ENCODE peak calls at places on chromosomes 7 and 10, in seven cellular contexts. X, H, J, N, U, L and S are unnamed samples. For H3K4me1, the result is how much of the 10 kb centered on the place peaks cover.

GRCh38 chr10:15311249-15311884 is 59.7 kb downstream of the FAM171A1 start:
- DNase-seq in N (no peak), J (no peak), X (no peak), U (no peak), H (no peak), L (no peak), S (no peak)

GRCh38 chr10:27391325-27391724 is 112.8 kb upstream of the RAB18 start:
- DNase-seq in U (no peak), N (no peak), X (no peak), H (no peak), L (no peak), J (no peak), S (no peak)

GRCh38 chr10:49112851-49113250 is 2.5 kb downstream of the VSTM4 start:
- DNase-seq in X (no peak), N (no peak), L (no peak), H (no peak), U (no peak), J (no peak), S (no peak)

GRCh38 chr7:30531286-30531685 is 26.7 kb upstream of the GGCT start:
- DNase-seq in H (no peak), U (no peak), L (no peak), X (no peak), J (no peak), N (no peak), S (no peak)

GRCh38 chr10:45001382-45002148 is 842 bp downstream of the ZNF22 start:
- DNase-seq in N (peak), L (peak), X (peak), H (peak), J (peak), U (peak), S (peak)

GRCh38 chr10:63427013-63427412 is 38.8 kb downstream of the JMJD1C start:
- DNase-seq in N (no peak), H (no peak), J (no peak), L (no peak), U (no peak), X (no peak), S (no peak)

GRCh38 chr10:112362833-112363232 is 11.1 kb upstream of the ACSL5 start:
- DNase-seq in H (no peak), U (no peak), L (peak), J (peak), N (peak), X (no peak), S (no peak)

GRCh38 chr10:70162157-70162891 is 8.0 kb downstream of the SAR1A start:
- DNase-seq in H (no peak), J (no peak), X (no peak), N (no peak), U (peak), L (no peak), S (no peak)

GRCh38 chr7:16026253-16027020 is 340.0 kb upstream of the MEOX2 start:
- DNase-seq in H (no peak), N (no peak), X (no peak), L (no peak), U (peak), J (peak), S (no peak)

GRCh38 chr7:42247301-42247700 is 10.3 kb upstream of the GLI3 start:
- DNase-seq in U (peak), N (no peak), X (no peak), H (no peak), L (no peak), J (no peak), S (no peak)

GRCh38 chr10:71266147-71266917 is 52.7 kb upstream of the SLC29A3 start:
- DNase-seq in N (peak), H (no peak), X (no peak), J (peak), L (no peak), U (peak), S (no peak)

GRCh38 chr7:143244321-143244720 is 18.9 kb upstream of the GSTK1 start:
- DNase-seq in H (no peak), X (no peak), N (no peak), J (no peak), L (no peak), U (no peak), S (no peak)

GRCh38 chr10:43904831-43905230 is 256.1 kb upstream of the ZNF32 start:
- DNase-seq in J (peak), X (no peak), L (no peak), N (no peak), H (no peak), U (no peak), S (no peak)

GRCh38 chr7:94043299-94043698 is 39.1 kb upstream of the BET1 start:
- DNase-seq in X (no peak), L (no peak), U (peak), J (no peak), N (no peak), H (no peak), S (no peak)

GRCh38 chr7:44379366-44380178 is 54.2 kb upstream of the CAMK2B start:
- DNase-seq in L (no peak), N (no peak), U (no peak), H (peak), X (no peak), J (no peak), S (no peak)

GRCh38 chr7:27116962-27117686 is 13.4 kb downstream of the HOXA4 start:
- DNase-seq in N (no peak), H (no peak), L (peak), U (no peak), X (no peak), J (no peak), S (no peak)

GRCh38 chr7:27116521-27116946 is 14.0 kb downstream of the HOXA4 start:
- DNase-seq in J (no peak), H (no peak), X (no peak), U (no peak), L (peak), N (no peak), S (no peak)

GRCh38 chr7:27118580-27118979 is 12.0 kb downstream of the HOXA4 start:
- DNase-seq in L (peak), H (no peak), J (no peak), N (no peak), X (no peak), U (no peak), S (no peak)

GRCh38 chr7:27119412-27119911 is 11.1 kb downstream of the HOXA4 start:
- DNase-seq in J (no peak), H (no peak), X (no peak), N (no peak), L (peak), U (no peak), S (no peak)

DNA sequence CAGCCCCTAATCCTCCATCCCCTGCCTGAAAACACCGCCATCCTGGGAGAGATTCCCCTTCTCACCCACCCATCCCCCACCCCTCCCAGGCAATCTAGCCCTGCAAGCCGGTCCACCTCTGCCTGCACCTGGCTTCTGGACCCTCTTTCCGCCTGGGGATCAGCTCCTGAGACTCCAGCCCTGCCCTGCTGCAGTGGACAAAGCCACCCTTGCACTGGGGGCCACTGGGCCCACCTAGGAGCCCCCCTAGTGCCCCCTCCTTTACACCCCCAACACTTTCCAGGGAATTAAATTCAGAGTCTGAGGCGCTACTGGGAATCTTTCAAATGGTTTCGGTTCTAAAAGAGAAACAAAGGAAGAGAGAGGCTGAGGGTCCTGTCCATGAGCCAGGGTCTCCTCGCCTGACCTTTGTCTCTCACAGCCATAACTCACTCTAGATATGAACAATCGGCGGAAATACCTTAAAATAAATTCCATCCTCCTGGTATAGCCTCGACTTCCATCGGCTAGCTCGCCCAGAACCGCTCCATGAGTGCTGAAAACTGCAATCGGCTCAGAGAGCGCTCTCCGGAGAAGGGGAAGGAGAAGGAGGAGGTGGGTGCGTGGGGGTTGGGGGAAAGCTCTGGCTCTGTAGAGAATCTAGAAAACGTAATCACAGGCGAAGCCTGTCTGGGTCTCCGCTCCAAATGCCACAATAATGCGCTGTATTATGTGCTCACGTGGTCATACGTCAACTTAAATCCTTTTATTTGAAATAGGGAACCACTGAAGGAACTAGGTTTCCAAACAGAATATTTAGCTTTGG is 12.7 kb downstream of the HOXA4 start:
- DNase-seq in U (no peak), X (no peak), J (no peak), H (no peak), N (no peak), L (peak), S (no peak)
- H3K4me3 ChIP-seq in U (peak), X (no peak), J (peak), H (peak), N (no peak), L (peak), S (no peak)

GRCh38 chr10:132564690-132565089 is 27.1 kb downstream of the INPP5A start:
- DNase-seq in N (no peak), J (no peak), L (no peak), X (no peak), U (no peak), H (peak), S (no peak)

GRCh38 chr10:132564249-132564605 is 26.6 kb downstream of the INPP5A start:
- DNase-seq in J (no peak), H (peak), U (no peak), L (no peak), N (no peak), X (no peak), S (no peak)

GRCh38 chr10:132563485-132564248 is 26.1 kb downstream of the INPP5A start:
- DNase-seq in L (no peak), H (peak), N (peak), X (no peak), U (no peak), J (no peak), S (no peak)

GRCh38 chr10:132565516-132566209 is 28.1 kb downstream of the INPP5A start:
- DNase-seq in L (no peak), H (peak), N (no peak), U (no peak), J (no peak), X (no peak), S (no peak)

DNA sequence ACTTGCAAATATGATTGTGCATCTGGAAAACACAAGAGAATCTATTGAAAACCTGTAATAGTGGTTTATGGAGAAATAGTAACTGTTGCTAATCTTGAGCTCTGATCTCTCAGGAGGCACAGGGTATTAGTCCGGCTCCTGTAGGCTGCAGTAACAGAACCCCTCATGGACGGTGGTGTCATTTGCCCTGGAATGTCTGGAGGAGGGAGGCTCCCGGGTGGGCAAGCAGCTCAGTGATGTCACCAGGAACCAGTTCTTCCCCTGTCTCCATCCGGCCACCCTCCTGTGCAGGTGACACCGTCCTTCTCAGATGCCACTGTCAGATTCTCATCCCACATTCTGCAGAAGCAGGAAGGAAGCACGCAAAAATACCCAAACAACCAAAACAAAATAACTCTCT is 29.3 kb downstream of the INPP5A start:
- DNase-seq in N (no peak), U (no peak), X (no peak), J (no peak), L (no peak), H (no peak), S (no peak)
- H3K4me1 ChIP-seq in N (under half), U (under half), X (under half), J (under half), L (under half), H (under half), S (under half)

GRCh38 chr10:102408081-102408727 is 10.4 kb downstream of the PSD start:
- DNase-seq in H (no peak), X (no peak), J (no peak), N (no peak), U (no peak), L (no peak), S (no peak)
- H3K4me3 ChIP-seq in H (peak), X (no peak), J (peak), N (peak), U (no peak), L (peak), S (peak)

GRCh38 chr7:81604808-81605174 is 165.1 kb downstream of the HGF start:
- DNase-seq in J (no peak), N (no peak), L (no peak), X (no peak), H (no peak), U (no peak), S (no peak)
- H3K4me1 ChIP-seq in J (under half), N (under half), L (under half), X (under half), H (under half), U (under half), S (under half)

DNA sequence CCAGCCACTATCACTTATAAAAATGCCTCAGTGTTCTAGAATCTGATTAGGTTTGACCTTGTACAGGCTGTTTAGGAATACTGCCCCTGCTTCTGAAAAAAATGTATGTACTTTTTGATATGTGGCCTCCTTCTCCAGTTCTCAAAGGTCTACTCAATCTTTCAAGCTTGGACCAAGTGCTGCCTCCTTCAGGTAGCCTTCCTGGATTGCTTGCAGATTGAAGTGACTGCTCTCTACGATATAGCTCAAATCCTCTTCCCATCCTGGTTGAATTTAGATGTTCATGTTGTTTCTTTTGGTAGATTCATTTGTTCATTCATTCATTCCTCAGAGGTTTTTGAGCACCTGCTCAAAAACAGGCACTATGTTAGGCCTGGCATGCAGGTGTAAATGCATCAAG is 77.2 kb upstream of the NPTX2 start:
- DNase-seq in H (no peak), U (no peak), X (no peak), L (no peak), J (no peak), N (no peak), S (no peak)
- H3K4me3 ChIP-seq in H (no peak), U (no peak), X (no peak), L (no peak), J (no peak), N (no peak), S (no peak)